ENCODE peak calls at places on chromosome X, in five cellular contexts. One of them, this sample, is unnamed.

GRCh38 chrX:71214604-71215334 is 8.3 kb upstream of the GJB1 start:
- DNase-seq in stimulated activated CD4-positive, alpha-beta T cell treated with anti-CD3 and anti-CD28 coated beads, Interleukin-4, amount 100 ng/mL, for 1 hour: no peak
- DNase-seq in naive thymus-derived CD4-positive, alpha-beta T cell: no peak
- DNase-seq in fibroblast of pulmonary artery: no peak
- DNase-seq in Right ventricle myocardium inferior: no peak
- DNase-seq in this sample: no peak

GRCh38 chrX:41692162-41692749 is 3.5 kb downstream of the GPR34 start:
- DNase-seq in fibroblast of pulmonary artery: peak
- DNase-seq in stimulated activated CD4-positive, alpha-beta T cell treated with anti-CD3 and anti-CD28 coated beads, Interleukin-4, amount 100 ng/mL, for 1 hour: no peak
- DNase-seq in Right ventricle myocardium inferior: no peak
- DNase-seq in naive thymus-derived CD4-positive, alpha-beta T cell: no peak
- DNase-seq in this sample: no peak

GRCh38 chrX:34884693-34885277 is 57.8 kb upstream of the FAM47B start:
- DNase-seq in fibroblast of pulmonary artery: peak
- DNase-seq in Right ventricle myocardium inferior: no peak
- DNase-seq in stimulated activated CD4-positive, alpha-beta T cell treated with anti-CD3 and anti-CD28 coated beads, Interleukin-4, amount 100 ng/mL, for 1 hour: no peak
- DNase-seq in naive thymus-derived CD4-positive, alpha-beta T cell: no peak
- DNase-seq in this sample: no peak

GRCh38 chrX:11215191-11215921 is 77.9 kb upstream of the AMELX start:
- DNase-seq in stimulated activated CD4-positive, alpha-beta T cell treated with anti-CD3 and anti-CD28 coated beads, Interleukin-4, amount 100 ng/mL, for 1 hour: no peak
- DNase-seq in naive thymus-derived CD4-positive, alpha-beta T cell: no peak
- DNase-seq in fibroblast of pulmonary artery: no peak
- DNase-seq in Right ventricle myocardium inferior: no peak
- DNase-seq in this sample: no peak

GRCh38 chrX:150692837-150693781 is at the start of gene MTMR1:
- DNase-seq in Right ventricle myocardium inferior: peak
- DNase-seq in fibroblast of pulmonary artery: no peak
- DNase-seq in naive thymus-derived CD4-positive, alpha-beta T cell: peak
- DNase-seq in stimulated activated CD4-positive, alpha-beta T cell treated with anti-CD3 and anti-CD28 coated beads, Interleukin-4, amount 100 ng/mL, for 1 hour: peak
- DNase-seq in this sample: peak

GRCh38 chrX:136752796-136753195 is 27.9 kb downstream of the ARHGEF6 start:
- DNase-seq in fibroblast of pulmonary artery: no peak
- DNase-seq in Right ventricle myocardium inferior: no peak
- DNase-seq in stimulated activated CD4-positive, alpha-beta T cell treated with anti-CD3 and anti-CD28 coated beads, Interleukin-4, amount 100 ng/mL, for 1 hour: no peak
- DNase-seq in naive thymus-derived CD4-positive, alpha-beta T cell: no peak
- DNase-seq in this sample: no peak

GRCh38 chrX:119503484-119503861 is 35.2 kb downstream of the SLC25A5 start:
- DNase-seq in Right ventricle myocardium inferior: no peak
- DNase-seq in naive thymus-derived CD4-positive, alpha-beta T cell: no peak
- DNase-seq in fibroblast of pulmonary artery: peak
- DNase-seq in stimulated activated CD4-positive, alpha-beta T cell treated with anti-CD3 and anti-CD28 coated beads, Interleukin-4, amount 100 ng/mL, for 1 hour: no peak
- DNase-seq in this sample: no peak

GRCh38 chrX:29858714-29859113 is 356.6 kb upstream of the MAGEB2 start:
- DNase-seq in fibroblast of pulmonary artery: peak
- DNase-seq in stimulated activated CD4-positive, alpha-beta T cell treated with anti-CD3 and anti-CD28 coated beads, Interleukin-4, amount 100 ng/mL, for 1 hour: no peak
- DNase-seq in naive thymus-derived CD4-positive, alpha-beta T cell: no peak
- DNase-seq in Right ventricle myocardium inferior: no peak
- DNase-seq in this sample: no peak

GRCh38 chrX:6678313-6678712 is 143.4 kb upstream of the VCX3A start:
- DNase-seq in fibroblast of pulmonary artery: no peak
- DNase-seq in naive thymus-derived CD4-positive, alpha-beta T cell: no peak
- DNase-seq in Right ventricle myocardium inferior: no peak
- DNase-seq in stimulated activated CD4-positive, alpha-beta T cell treated with anti-CD3 and anti-CD28 coated beads, Interleukin-4, amount 100 ng/mL, for 1 hour: no peak
- DNase-seq in this sample: no peak

GRCh38 chrX:30302957-30303356 is 6.2 kb downstream of the NR0B1 start:
- DNase-seq in stimulated activated CD4-positive, alpha-beta T cell treated with anti-CD3 and anti-CD28 coated beads, Interleukin-4, amount 100 ng/mL, for 1 hour: no peak
- DNase-seq in fibroblast of pulmonary artery: no peak
- DNase-seq in naive thymus-derived CD4-positive, alpha-beta T cell: no peak
- DNase-seq in Right ventricle myocardium inferior: no peak
- DNase-seq in this sample: no peak

GRCh38 chrX:31440546-31440945 is 368.7 kb upstream of the FTHL17 start:
- DNase-seq in fibroblast of pulmonary artery: no peak
- DNase-seq in naive thymus-derived CD4-positive, alpha-beta T cell: no peak
- DNase-seq in Right ventricle myocardium inferior: no peak
- DNase-seq in stimulated activated CD4-positive, alpha-beta T cell treated with anti-CD3 and anti-CD28 coated beads, Interleukin-4, amount 100 ng/mL, for 1 hour: no peak
- DNase-seq in this sample: no peak

GRCh38 chrX:14489437-14489836 is 39.9 kb upstream of the GLRA2 start:
- DNase-seq in fibroblast of pulmonary artery: no peak
- DNase-seq in Right ventricle myocardium inferior: no peak
- DNase-seq in naive thymus-derived CD4-positive, alpha-beta T cell: no peak
- DNase-seq in stimulated activated CD4-positive, alpha-beta T cell treated with anti-CD3 and anti-CD28 coated beads, Interleukin-4, amount 100 ng/mL, for 1 hour: no peak
- DNase-seq in this sample: no peak

GRCh38 chrX:66232296-66232695 is 68.2 kb downstream of the HEPH start:
- DNase-seq in stimulated activated CD4-positive, alpha-beta T cell treated with anti-CD3 and anti-CD28 coated beads, Interleukin-4, amount 100 ng/mL, for 1 hour: no peak
- DNase-seq in fibroblast of pulmonary artery: no peak
- DNase-seq in Right ventricle myocardium inferior: no peak
- DNase-seq in naive thymus-derived CD4-positive, alpha-beta T cell: no peak
- DNase-seq in this sample: no peak

GRCh38 chrX:154890990-154891639 is 5.0 kb downstream of the F8A1 start:
- DNase-seq in Right ventricle myocardium inferior: no peak
- DNase-seq in naive thymus-derived CD4-positive, alpha-beta T cell: no peak
- DNase-seq in stimulated activated CD4-positive, alpha-beta T cell treated with anti-CD3 and anti-CD28 coated beads, Interleukin-4, amount 100 ng/mL, for 1 hour: no peak
- DNase-seq in fibroblast of pulmonary artery: no peak
- DNase-seq in this sample: no peak

GRCh38 chrX:42247241-42247640 is 323.9 kb upstream of the CASK start:
- DNase-seq in naive thymus-derived CD4-positive, alpha-beta T cell: no peak
- DNase-seq in fibroblast of pulmonary artery: peak
- DNase-seq in Right ventricle myocardium inferior: no peak
- DNase-seq in stimulated activated CD4-positive, alpha-beta T cell treated with anti-CD3 and anti-CD28 coated beads, Interleukin-4, amount 100 ng/mL, for 1 hour: no peak
- DNase-seq in this sample: no peak

GRCh38 chrX:10106801-10107200 is 50.0 kb upstream of the CLCN4 start:
- DNase-seq in fibroblast of pulmonary artery: no peak
- DNase-seq in stimulated activated CD4-positive, alpha-beta T cell treated with anti-CD3 and anti-CD28 coated beads, Interleukin-4, amount 100 ng/mL, for 1 hour: peak
- DNase-seq in naive thymus-derived CD4-positive, alpha-beta T cell: peak
- DNase-seq in Right ventricle myocardium inferior: no peak
- DNase-seq in this sample: peak

GRCh38 chrX:74015379-74016019 is 288.5 kb upstream of the ZCCHC13 start:
- DNase-seq in Right ventricle myocardium inferior: no peak
- DNase-seq in stimulated activated CD4-positive, alpha-beta T cell treated with anti-CD3 and anti-CD28 coated beads, Interleukin-4, amount 100 ng/mL, for 1 hour: peak
- DNase-seq in naive thymus-derived CD4-positive, alpha-beta T cell: peak
- DNase-seq in fibroblast of pulmonary artery: peak
- DNase-seq in this sample: peak

GRCh38 chrX:37076983-37077382 is 68.8 kb downstream of the FAM47C start:
- DNase-seq in stimulated activated CD4-positive, alpha-beta T cell treated with anti-CD3 and anti-CD28 coated beads, Interleukin-4, amount 100 ng/mL, for 1 hour: no peak
- DNase-seq in naive thymus-derived CD4-positive, alpha-beta T cell: no peak
- DNase-seq in fibroblast of pulmonary artery: no peak
- DNase-seq in Right ventricle myocardium inferior: no peak
- DNase-seq in this sample: no peak

GRCh38 chrX:39439910-39440733 is 638.9 kb downstream of the MID1IP1 start:
- DNase-seq in fibroblast of pulmonary artery: no peak
- DNase-seq in stimulated activated CD4-positive, alpha-beta T cell treated with anti-CD3 and anti-CD28 coated beads, Interleukin-4, amount 100 ng/mL, for 1 hour: no peak
- DNase-seq in Right ventricle myocardium inferior: no peak
- DNase-seq in naive thymus-derived CD4-positive, alpha-beta T cell: no peak
- DNase-seq in this sample: no peak

GRCh38 chrX:27439771-27440170 is 23.4 kb downstream of the PPP4R3C start:
- DNase-seq in stimulated activated CD4-positive, alpha-beta T cell treated with anti-CD3 and anti-CD28 coated beads, Interleukin-4, amount 100 ng/mL, for 1 hour: no peak
- DNase-seq in naive thymus-derived CD4-positive, alpha-beta T cell: no peak
- DNase-seq in fibroblast of pulmonary artery: peak
- DNase-seq in Right ventricle myocardium inferior: no peak
- DNase-seq in this sample: no peak

GRCh38 chrX:46317158-46317557 is 228.1 kb downstream of the ZNF674 start:
- DNase-seq in naive thymus-derived CD4-positive, alpha-beta T cell: no peak
- DNase-seq in stimulated activated CD4-positive, alpha-beta T cell treated with anti-CD3 and anti-CD28 coated beads, Interleukin-4, amount 100 ng/mL, for 1 hour: no peak
- DNase-seq in fibroblast of pulmonary artery: no peak
- DNase-seq in Right ventricle myocardium inferior: no peak
- DNase-seq in this sample: no peak

GRCh38 chrX:103414561-103414960 is 38.2 kb downstream of the BEX3 start:
- DNase-seq in Right ventricle myocardium inferior: no peak
- DNase-seq in naive thymus-derived CD4-positive, alpha-beta T cell: no peak
- DNase-seq in stimulated activated CD4-positive, alpha-beta T cell treated with anti-CD3 and anti-CD28 coated beads, Interleukin-4, amount 100 ng/mL, for 1 hour: no peak
- DNase-seq in fibroblast of pulmonary artery: no peak
- DNase-seq in this sample: no peak

GRCh38 chrX:130171446-130172126 is at the start of gene RAB33A:
- DNase-seq in naive thymus-derived CD4-positive, alpha-beta T cell: peak
- DNase-seq in Right ventricle myocardium inferior: no peak
- DNase-seq in fibroblast of pulmonary artery: peak
- DNase-seq in stimulated activated CD4-positive, alpha-beta T cell treated with anti-CD3 and anti-CD28 coated beads, Interleukin-4, amount 100 ng/mL, for 1 hour: peak
- DNase-seq in this sample: peak

GRCh38 chrX:121013897-121014455 is 28.4 kb upstream of the CT47A1 start:
- DNase-seq in stimulated activated CD4-positive, alpha-beta T cell treated with anti-CD3 and anti-CD28 coated beads, Interleukin-4, amount 100 ng/mL, for 1 hour: no peak
- DNase-seq in naive thymus-derived CD4-positive, alpha-beta T cell: no peak
- DNase-seq in fibroblast of pulmonary artery: no peak
- DNase-seq in Right ventricle myocardium inferior: no peak
- DNase-seq in this sample: no peak

GRCh38 chrX:80879143-80879542 is 69.5 kb upstream of the BRWD3 start:
- DNase-seq in naive thymus-derived CD4-positive, alpha-beta T cell: no peak
- DNase-seq in stimulated activated CD4-positive, alpha-beta T cell treated with anti-CD3 and anti-CD28 coated beads, Interleukin-4, amount 100 ng/mL, for 1 hour: no peak
- DNase-seq in fibroblast of pulmonary artery: peak
- DNase-seq in Right ventricle myocardium inferior: no peak
- DNase-seq in this sample: no peak

GRCh38 chrX:155682834-155683233 is 70.1 kb upstream of the TMLHE start:
- DNase-seq in fibroblast of pulmonary artery: no peak
- DNase-seq in Right ventricle myocardium inferior: no peak
- DNase-seq in stimulated activated CD4-positive, alpha-beta T cell treated with anti-CD3 and anti-CD28 coated beads, Interleukin-4, amount 100 ng/mL, for 1 hour: no peak
- DNase-seq in naive thymus-derived CD4-positive, alpha-beta T cell: no peak
- DNase-seq in this sample: no peak

This sample was measured in central memory CD4-positive, alpha-beta T cell.